ENCODE peak calls at places on chromosomes 4 and X, in ten cellular contexts. P, U, G, A, K, B, C, R, W and X are unnamed samples.

GRCh38 chrX:42776195-42776594 is 1.8 kb downstream of the PPP1R2C start:
- DNase-seq in P (no peak), U (no peak), G (no peak), A (no peak), K (no peak), B (no peak), C (no peak), R (no peak), W (peak), X (no peak)

GRCh38 chr4:57303012-57303751 is 193.0 kb upstream of the IGFBP7 start:
- DNase-seq in P (no peak), U (peak), G (no peak), A (no peak), K (no peak), B (no peak), C (no peak), R (peak), W (peak), X (no peak)

GRCh38 chr4:183297675-183298074 is 22.4 kb downstream of the CLDN22 start:
- DNase-seq in P (no peak), U (no peak), G (no peak), A (no peak), K (no peak), B (no peak), C (no peak), R (no peak), W (no peak), X (no peak)

GRCh38 chr4:105715692-105716278 is 7.2 kb downstream of the GSTCD start:
- DNase-seq in P (no peak), U (peak), G (no peak), A (no peak), K (peak), B (no peak), C (no peak), R (no peak), W (no peak), X (no peak)

GRCh38 chrX:106302304-106302703 is 134.2 kb downstream of the PWWP3B start:
- DNase-seq in P (no peak), U (no peak), G (no peak), A (no peak), K (no peak), B (no peak), C (no peak), R (no peak), W (no peak), X (no peak)

GRCh38 chr4:155543126-155543765 is 123.4 kb upstream of the GUCY1A1 start:
- DNase-seq in P (no peak), U (no peak), G (no peak), A (no peak), K (no peak), B (no peak), C (no peak), R (no peak), W (no peak), X (no peak)

GRCh38 chrX:49186125-49187027 is at the start of gene PRICKLE3:
- DNase-seq in P (peak), U (peak), G (peak), A (peak), K (peak), B (peak), C (peak), R (peak), W (peak), X (peak)

GRCh38 chr4:54440394-54441223 is 211.5 kb downstream of the PDGFRA start:
- DNase-seq in P (no peak), U (peak), G (no peak), A (no peak), K (peak), B (no peak), C (no peak), R (no peak), W (peak), X (no peak)

GRCh38 chr4:179097741-179098140 is 1655.5 kb upstream of the AGA start:
- DNase-seq in P (no peak), U (no peak), G (no peak), A (no peak), K (peak), B (no peak), C (no peak), R (no peak), W (peak), X (no peak)

GRCh38 chr4:11098461-11098860 is 330.2 kb downstream of the HS3ST1 start:
- DNase-seq in P (no peak), U (no peak), G (no peak), A (no peak), K (no peak), B (no peak), C (no peak), R (no peak), W (no peak), X (no peak)

GRCh38 chr4:6999172-7000086 is 43.7 kb upstream of the TADA2B start:
- DNase-seq in P (no peak), U (peak), G (no peak), A (no peak), K (peak), B (no peak), C (no peak), R (no peak), W (peak), X (no peak)

GRCh38 chr4:68074397-68074796 is 55.3 kb downstream of the TMPRSS11F start:
- DNase-seq in P (no peak), U (no peak), G (no peak), A (no peak), K (no peak), B (no peak), C (no peak), R (no peak), W (peak), X (no peak)

GRCh38 chr4:23902203-23902602 is 12.4 kb upstream of the PPARGC1A start:
- DNase-seq in P (no peak), U (no peak), G (no peak), A (no peak), K (no peak), B (no peak), C (no peak), R (no peak), W (no peak), X (no peak)

GRCh38 chrX:53071604-53072417 is 10.4 kb upstream of the TSPYL2 start:
- DNase-seq in P (peak), U (peak), G (peak), A (peak), K (peak), B (peak), C (no peak), R (peak), W (peak), X (peak)

GRCh38 chrX:32137525-32137924 is 1065.7 kb upstream of the FTHL17 start:
- DNase-seq in P (no peak), U (no peak), G (no peak), A (no peak), K (peak), B (no peak), C (no peak), R (no peak), W (peak), X (no peak)

GRCh38 chrX:73850124-73851013 is 287.4 kb downstream of the CHIC1 start:
- DNase-seq in P (no peak), U (peak), G (peak), A (no peak), K (peak), B (no peak), C (peak), R (no peak), W (peak), X (no peak)

GRCh38 chr4:123397276-123398150 is 918 bp downstream of the SPRY1 start:
- DNase-seq in P (peak), U (peak), G (peak), A (peak), K (peak), B (peak), C (peak), R (peak), W (peak), X (peak)

GRCh38 chr4:177250056-177250696 is 59.5 kb upstream of the NEIL3 start:
- DNase-seq in P (peak), U (peak), G (no peak), A (peak), K (peak), B (peak), C (peak), R (peak), W (peak), X (no peak)

GRCh38 chr4:148443550-148444295 is 1.5 kb upstream of the NR3C2 start:
- DNase-seq in P (peak), U (no peak), G (peak), A (peak), K (no peak), B (peak), C (peak), R (peak), W (peak), X (peak)

GRCh38 chrX:125326599-125326998 is 6.9 kb downstream of the TEX13C start:
- DNase-seq in P (no peak), U (no peak), G (no peak), A (no peak), K (no peak), B (no peak), C (no peak), R (no peak), W (no peak), X (no peak)

GRCh38 chrX:40651620-40652223 is 4.4 kb upstream of the CXorf38 start:
- DNase-seq in P (peak), U (peak), G (peak), A (peak), K (peak), B (peak), C (peak), R (peak), W (peak), X (no peak)

GRCh38 chr4:101753702-101754101 is 36.8 kb upstream of the BANK1 start:
- DNase-seq in P (no peak), U (peak), G (no peak), A (no peak), K (no peak), B (no peak), C (no peak), R (no peak), W (no peak), X (no peak)

GRCh38 chr4:135418353-135418752 is 1216.8 kb upstream of the PABPC4L start:
- DNase-seq in P (no peak), U (peak), G (no peak), A (no peak), K (no peak), B (no peak), C (no peak), R (peak), W (peak), X (no peak)

GRCh38 chr4:1449475-1449832 is 43.2 kb upstream of the NKX1-1 start:
- DNase-seq in P (no peak), U (no peak), G (no peak), A (no peak), K (no peak), B (no peak), C (no peak), R (no peak), W (no peak), X (no peak)

GRCh38 chr4:84710520-84710919 is 127.6 kb downstream of the CDS1 start:
- DNase-seq in P (no peak), U (no peak), G (no peak), A (no peak), K (no peak), B (no peak), C (no peak), R (no peak), W (no peak), X (no peak)

GRCh38 chr4:156971623-156972369 is at the start of gene PDGFC:
- DNase-seq in P (peak), U (peak), G (peak), A (peak), K (peak), B (peak), C (peak), R (peak), W (peak), X (peak)
- H3K27ac ChIP-seq in P (peak), U (peak), G (peak), A (no peak), K (no peak), B (peak), C (peak), R (peak), W (no peak), X (peak)

DNA sequence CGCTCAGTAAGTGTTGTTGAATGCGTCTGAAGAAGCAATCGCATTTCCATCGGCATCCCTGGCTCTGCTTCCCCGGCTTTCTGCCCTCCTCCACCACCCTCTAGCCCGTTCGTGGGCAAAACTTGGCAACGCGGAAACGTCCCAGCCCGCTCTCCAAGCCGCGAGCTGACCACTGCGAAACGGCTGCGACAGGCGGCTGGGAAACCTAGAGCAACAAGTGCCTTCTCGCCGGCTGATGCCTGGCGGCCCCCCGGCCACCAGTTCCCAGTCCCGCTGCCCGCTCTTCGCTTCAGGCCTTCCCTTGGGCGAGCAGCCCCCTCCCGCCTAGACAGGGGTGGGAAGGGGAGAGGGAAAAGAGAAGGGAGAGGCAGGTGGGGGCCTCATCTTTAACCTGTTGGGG is 837 bp downstream of the CITED1 start:
- DNase-seq in P (no peak), U (no peak), G (no peak), A (no peak), K (no peak), B (no peak), C (no peak), R (no peak), W (no peak), X (no peak)
- H3K4me3 ChIP-seq in P (peak), U (peak), G (peak), A (peak), K (no peak), B (peak), C (no peak), R (peak), W (no peak), X (peak)

GRCh38 chrX:132671229-132671641 is 182.4 kb upstream of the MBNL3 start:
- DNase-seq in P (no peak), U (no peak), G (no peak), A (no peak), K (no peak), B (no peak), C (no peak), R (no peak), W (peak), X (no peak)
- H3K27ac ChIP-seq in P (no peak), U (no peak), G (no peak), A (no peak), K (no peak), B (no peak), C (no peak), R (no peak), W (no peak), X (no peak)

GRCh38 chr4:8270418-8270771 is 841 bp downstream of the HTRA3 start:
- DNase-seq in P (no peak), U (no peak), G (no peak), A (no peak), K (no peak), B (no peak), C (no peak), R (no peak), W (no peak), X (no peak)
- H3K4me3 ChIP-seq in P (peak), U (peak), G (peak), A (no peak), K (no peak), B (peak), C (peak), R (no peak), W (no peak), X (peak)

GRCh38 chr4:22502895-22503814 is 12.7 kb downstream of the ADGRA3 start:
- DNase-seq in P (no peak), U (no peak), G (no peak), A (no peak), K (no peak), B (no peak), C (no peak), R (no peak), W (no peak), X (no peak)
- H3K27ac ChIP-seq in P (no peak), U (no peak), G (no peak), A (no peak), K (no peak), B (no peak), C (no peak), R (no peak), W (no peak), X (no peak)